ENCODE peak calls at places on chromosomes 3 and 15, in four cellular contexts. L is stimulated activated CD4-positive, alpha-beta T cell treated with anti-CD3 and anti-CD28 coated beads, Interleukin-12 subunit alpha, Interleukin-12 subunit beta, amount 100 ng/mL, for 4 hours; S is activated CD8-positive, alpha-beta memory T cell treated with anti-CD3 and anti-CD28 coated beads, Interleukin-2, amount 10 ng/mL, durations not matched to agents 7 days and 5 days; G is HTR-8/SVneo. K is an unnamed sample.

GRCh38 chr3:171446801-171447578 is 13.2 kb downstream of the TNIK start:
- DNase-seq in G (peak; percentile 71), S (no peak), L (no peak), K (no peak)

GRCh38 chr3:133570139-133570936 is 3.1 kb upstream of the CDV3 start:
- DNase-seq in L (no peak), G (peak; percentile 27), S (peak; percentile 37), K (no peak)

GRCh38 chr3:142224482-142225072 is 808 bp downstream of the GK5 start:
- DNase-seq in S (no peak), L (no peak), G (no peak), K (no peak)

GRCh38 chr15:92638709-92639365 is 16.7 kb downstream of the FAM174B start:
- DNase-seq in G (no peak), L (no peak), S (no peak), K (no peak)

GRCh38 chr3:4584537-4585249 is 91.5 kb downstream of the ITPR1 start:
- DNase-seq in L (no peak), G (no peak), S (peak; percentile 45), K (no peak)

GRCh38 chr3:18190646-18191045 is 234.5 kb downstream of the SATB1 start:
- DNase-seq in L (no peak), G (no peak), S (no peak), K (no peak)

GRCh38 chr3:138513073-138513843 is 78.8 kb downstream of the ESYT3 start:
- DNase-seq in S (peak; percentile 42), G (no peak), L (no peak), K (no peak)

GRCh38 chr15:44676676-44677075 is 13.2 kb upstream of the SPG11 start:
- DNase-seq in S (peak; percentile 77), L (peak; percentile 23), G (no peak), K (no peak)

GRCh38 chr3:100330651-100331050 is 3.9 kb upstream of the NIT2 start:
- DNase-seq in L (no peak), G (no peak), S (no peak), K (no peak)

GRCh38 chr3:125202197-125202596 is 10.4 kb downstream of the SLC12A8 start:
- DNase-seq in L (no peak), G (peak; percentile 25), S (no peak), K (no peak)

GRCh38 chr3:179421500-179421899 is 29.8 kb downstream of the GNB4 start:
- DNase-seq in S (no peak), G (no peak), L (no peak), K (no peak)

GRCh38 chr3:100954990-100955389 is 38.2 kb downstream of the ABI3BP start:
- DNase-seq in L (no peak), G (peak; percentile 18), S (no peak), K (no peak)

GRCh38 chr15:90932660-90932991 is 277 bp upstream of the HDDC3 start:
- DNase-seq in S (no peak), G (no peak), L (no peak), K (no peak)

GRCh38 chr3:196186661-196187573 is 24.3 kb downstream of the ZDHHC19 start:
- DNase-seq in G (no peak), S (peak; percentile 75), L (no peak), K (no peak)

GRCh38 chr3:135155791-135156190 is 360.7 kb downstream of the EPHB1 start:
- DNase-seq in L (no peak), S (no peak), G (no peak), K (no peak)

GRCh38 chr3:8001712-8002111 is 499.9 kb upstream of the LMCD1 start:
- DNase-seq in S (no peak), L (no peak), G (no peak), K (no peak)

GRCh38 chr3:184656991-184657669 is 54.7 kb downstream of the MAGEF1 start:
- DNase-seq in S (peak; percentile 69), G (peak; percentile 51), L (no peak), K (no peak)

GRCh38 chr3:58711871-58712270 is 45.3 kb upstream of the FAM3D start:
- DNase-seq in L (no peak), G (no peak), S (no peak), K (no peak)

GRCh38 chr3:46135475-46135874 is 72.6 kb downstream of the CCR1 start:
- DNase-seq in S (peak; percentile 76), L (no peak), G (no peak), K (no peak)

GRCh38 chr3:8622873-8623725 is 21.5 kb downstream of the SSUH2 start:
- DNase-seq in S (peak; percentile 55), L (peak; percentile 18), G (peak; percentile 82), K (no peak)

GRCh38 chr3:8197384-8197783 is 304.2 kb upstream of the LMCD1 start:
- DNase-seq in G (no peak), S (no peak), L (no peak), K (no peak)